ENCODE peak calls at places on chromosomes 7 and 10, in nine cellular contexts. M is SJSA1, S is sigmoid colon, L is colonic mucosa, J is DND-41, Y is right atrium auricular region, A is heart right ventricle, V is left ventricle myocardium inferior, Z is heart left ventricle. G is an unnamed sample.

GRCh38 chr10:22599048-22599561 is 115.3 kb downstream of the PIP4K2A start:
- DNase-seq in V (no peak), Y (no peak), J (no peak), Z (no peak), L (no peak), M (no peak), A (no peak), S (no peak), G (no peak)

GRCh38 chr10:92238062-92238585 is 52.8 kb downstream of the CPEB3 start:
- DNase-seq in Z (no peak), M (no peak), V (no peak), Y (no peak), L (no peak), J (no peak), A (no peak), S (no peak), G (no peak)

GRCh38 chr7:25091757-25092156 is 33.3 kb downstream of the CYCS start:
- DNase-seq in Y (no peak), S (no peak), J (no peak), A (no peak), M (no peak), Z (no peak), L (no peak), V (no peak), G (no peak)

GRCh38 chr10:78927257-78927995 is 141.3 kb upstream of the ZMIZ1 start:
- DNase-seq in A (no peak), L (no peak), Z (no peak), J (no peak), V (no peak), S (no peak), Y (no peak), M (no peak), G (no peak)

GRCh38 chr10:116589911-116590310 is 848 bp upstream of the PNLIPRP1 start:
- DNase-seq in L (peak; percentile 65), V (no peak), J (no peak), A (no peak), Y (no peak), S (no peak), M (no peak), Z (no peak), G (peak; percentile 58)

GRCh38 chr7:157537056-157537455 is 200.3 kb downstream of the DNAJB6 start:
- DNase-seq in J (no peak), V (no peak), M (no peak), Z (no peak), Y (no peak), A (no peak), L (no peak), S (peak; percentile 29), G (no peak)

GRCh38 chr7:44618045-44618444 is 11.6 kb downstream of the OGDH start:
- DNase-seq in V (no peak), A (no peak), M (no peak), Z (no peak), Y (no peak), L (no peak), S (no peak), J (no peak), G (no peak)

GRCh38 chr7:130489140-130489967 is 2.5 kb upstream of the MEST start:
- DNase-seq in J (no peak), Z (no peak), V (no peak), Y (no peak), S (no peak), L (no peak), A (no peak), M (no peak), G (no peak)

GRCh38 chr10:132237871-132238270 is 51.1 kb downstream of the DPYSL4 start:
- DNase-seq in L (no peak), V (no peak), Z (no peak), M (no peak), Y (no peak), J (no peak), S (no peak), A (peak; percentile 10), G (no peak)

GRCh38 chr7:95246935-95247370 is 77.4 kb downstream of the PON1 start:
- DNase-seq in Y (no peak), J (peak; percentile 27), A (no peak), Z (peak; percentile 29), V (no peak), M (no peak), L (peak; percentile 76), S (peak; percentile 70), G (peak; percentile 46)

GRCh38 chr7:74480861-74481417 is 27.2 kb downstream of the GTF2IRD1 start:
- DNase-seq in M (no peak), S (peak; percentile 84), Z (peak; percentile 52), V (peak; percentile 49), J (no peak), L (peak; percentile 68), Y (peak; percentile 83), A (peak; percentile 37), G (peak; percentile 78)

GRCh38 chr10:73965890-73966768 is 31.8 kb upstream of the VCL start:
- DNase-seq in L (peak; percentile 81), V (peak; percentile 80), Y (peak; percentile 90), Z (peak; percentile 84), A (peak; percentile 73), S (peak; percentile 97), J (no peak), M (peak; percentile 98), G (peak; percentile 75)

GRCh38 chr7:15784694-15785030 is 98.2 kb upstream of the MEOX2 start:
- DNase-seq in M (no peak), L (no peak), Y (no peak), J (no peak), V (no peak), S (no peak), A (no peak), Z (no peak), G (no peak)

GRCh38 chr10:73920084-73920483 is 9.2 kb downstream of the PLAU start:
- DNase-seq in V (peak; percentile 55), Z (peak; percentile 44), Y (peak; percentile 69), A (peak; percentile 42), J (peak; percentile 28), S (peak; percentile 83), L (peak; percentile 32), M (no peak), G (no peak)

GRCh38 chr7:26345837-26346236 is 54.2 kb downstream of the SNX10 start:
- DNase-seq in L (no peak), M (no peak), J (no peak), A (no peak), V (no peak), Y (no peak), S (no peak), Z (no peak), G (no peak)

DNA sequence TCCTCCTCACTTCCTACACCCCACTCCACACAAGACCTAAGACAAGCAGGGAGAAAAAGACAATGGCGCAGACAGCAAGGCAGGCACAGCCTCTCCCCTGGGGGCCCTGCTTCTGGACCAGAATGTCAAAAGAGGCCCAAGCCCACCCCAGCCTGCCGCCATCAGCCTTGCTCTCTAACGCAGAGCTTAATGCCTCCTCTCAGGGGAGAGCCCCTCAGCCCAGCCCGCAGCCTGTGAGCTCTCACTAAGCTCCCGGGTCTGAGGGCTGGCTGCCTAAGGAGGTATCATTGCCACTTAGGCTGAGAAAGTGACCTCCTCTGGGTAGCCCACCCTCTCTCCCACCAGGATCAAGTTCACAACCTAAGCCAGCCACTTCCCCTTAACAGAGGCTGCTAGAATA is 16.7 kb downstream of the SLIT1 start:
- DNase-seq in Z (no peak), M (no peak), Y (no peak), J (no peak), L (no peak), S (no peak), V (no peak), A (no peak), G (no peak)
- H3K27me3 ChIP-seq in Z (no peaks in the 10 kb centered on the region), M (peaks cover 30% of the 10 kb centered on the region), Y (no peaks in the 10 kb centered on the region), J (peaks cover 12% of the 10 kb centered on the region), L (no peaks in the 10 kb centered on the region), S (no peaks in the 10 kb centered on the region), V (peaks cover 34% of the 10 kb centered on the region), A (no peaks in the 10 kb centered on the region), G (no peaks in the 10 kb centered on the region)

GRCh38 chr7:36291387-36292316 is 98.0 kb upstream of the ANLN start:
- DNase-seq in S (peak; percentile 92), Z (peak; percentile 88), V (peak; percentile 84), M (peak; percentile 89), J (peak; percentile 77), L (peak; percentile 91), A (peak; percentile 87), Y (peak; percentile 89), G (peak; percentile 77)
- H3K4me3 ChIP-seq in S (peak overlapping the region; percentile 23), Z (peak overlapping the region; percentile 39), V (peak overlapping the region; percentile 58), M (peak overlapping the region; percentile 21), J (no peak overlapping the region), L (peak overlapping the region; percentile 2), A (peak overlapping the region; percentile 14), Y (peak overlapping the region; percentile 40), G (no peak overlapping the region)

DNA sequence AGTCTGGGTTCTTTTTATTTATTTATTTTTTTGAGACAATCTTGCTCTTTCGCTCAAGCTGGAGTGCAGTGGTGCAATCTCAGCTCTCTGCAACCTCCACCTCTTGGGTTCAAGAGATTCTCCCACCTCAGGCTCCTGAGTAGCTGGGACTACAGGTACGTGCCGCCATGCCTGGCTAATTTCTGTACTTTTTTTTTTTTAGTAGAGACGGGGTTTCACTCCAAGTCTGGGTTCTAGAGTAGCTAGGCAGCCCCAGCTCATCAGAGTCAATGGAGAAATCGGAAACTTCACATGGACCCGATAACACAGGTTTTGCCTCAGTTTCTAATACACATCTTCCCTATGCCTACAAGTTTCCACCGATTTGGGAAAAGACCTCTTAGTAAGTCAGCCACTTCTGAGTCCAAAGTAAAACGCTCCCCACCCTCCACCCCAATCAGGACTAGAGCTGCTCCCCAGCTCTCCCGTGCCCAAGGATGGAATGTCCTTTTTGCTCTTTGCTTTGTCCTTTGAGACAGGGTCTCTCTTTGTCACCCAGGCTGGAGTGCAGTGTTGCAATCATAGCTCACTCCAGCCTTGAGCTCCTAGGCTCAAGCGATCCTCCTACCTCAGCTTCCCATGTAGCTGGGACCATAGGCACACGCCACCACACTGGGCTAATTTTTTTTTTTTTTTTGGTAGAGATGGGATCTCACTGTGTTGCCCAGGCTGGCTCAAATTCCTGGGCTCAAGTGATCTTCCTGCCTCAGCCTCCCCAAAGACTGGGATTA is 3.8 kb upstream of the SERPINE1 start:
- DNase-seq in Y (no peak), M (no peak), A (no peak), S (no peak), J (no peak), Z (no peak), V (no peak), L (no peak), G (no peak)
- H3K4me1 ChIP-seq in Y (no peaks in the 10 kb centered on the region), M (peaks cover 99% of the 10 kb centered on the region), A (peaks cover 32% of the 10 kb centered on the region), S (no peaks in the 10 kb centered on the region), J (peaks cover 37% of the 10 kb centered on the region), Z (peaks cover 63% of the 10 kb centered on the region), V (peaks cover 59% of the 10 kb centered on the region), L (peaks cover 4% of the 10 kb centered on the region), G (peaks cover 9% of the 10 kb centered on the region)

GRCh38 chr7:87473192-87473591 is 2.3 kb downstream of the ABCB4 start:
- DNase-seq in A (no peak), Y (no peak), L (no peak), S (no peak), M (no peak), J (no peak), Z (no peak), V (no peak), G (no peak)

GRCh38 chr7:87476179-87476557 is 688 bp upstream of the ABCB4 start:
- DNase-seq in S (no peak), V (no peak), Z (no peak), J (no peak), A (no peak), L (no peak), M (no peak), Y (no peak), G (no peak)

GRCh38 chr7:87474533-87475358 is 734 bp downstream of the ABCB4 start:
- DNase-seq in J (no peak), L (peak; percentile 32), M (peak; percentile 58), A (no peak), S (no peak), V (no peak), Z (peak; percentile 20), Y (no peak), G (no peak)

GRCh38 chr7:87474046-87474445 is 1.4 kb downstream of the ABCB4 start:
- DNase-seq in Y (no peak), J (no peak), L (no peak), Z (no peak), A (no peak), V (no peak), M (no peak), S (no peak), G (no peak)

GRCh38 chr7:87475359-87476178 is at the start of gene ABCB4:
- DNase-seq in Z (peak; percentile 20), J (no peak), A (peak; percentile 27), M (peak; percentile 50), L (no peak), V (peak; percentile 15), S (no peak), Y (no peak), G (no peak)
- H3K27me3 ChIP-seq in Z (peaks cover 20% of the 10 kb centered on the region), J (no peaks in the 10 kb centered on the region), A (no peaks in the 10 kb centered on the region), M (no peaks in the 10 kb centered on the region), L (no peaks in the 10 kb centered on the region), V (no peaks in the 10 kb centered on the region), S (no peaks in the 10 kb centered on the region), Y (no peaks in the 10 kb centered on the region), G (no peaks in the 10 kb centered on the region)

G was measured in lung.